ENCODE peak calls at places on chromosomes 12 and 14, in eight cellular contexts. N, M, F, S, L, B, I and K are unnamed samples.

GRCh38 chr12:57461904-57462306 is 2.3 kb downstream of the GLI1 start:
- DNase-seq in B (no peak), N (no peak), I (no peak), M (no peak), F (peak), S (peak), L (no peak), K (peak)

GRCh38 chr12:131673519-131674265 is 37.2 kb upstream of the SFSWAP start:
- DNase-seq in L (no peak), F (peak), I (no peak), S (peak), M (peak), N (no peak), B (no peak), K (peak)

GRCh38 chr14:62885451-62885850 is 159.8 kb downstream of the KCNH5 start:
- DNase-seq in M (no peak), F (peak), I (no peak), N (no peak), B (no peak), S (no peak), L (no peak), K (no peak)

GRCh38 chr14:52458721-52459085 is 93.6 kb downstream of the TXNDC16 start:
- DNase-seq in N (no peak), B (no peak), S (no peak), M (peak), L (no peak), I (no peak), F (peak), K (peak)

GRCh38 chr12:33531261-33531660 is 91.6 kb upstream of the SYT10 start:
- DNase-seq in M (no peak), S (no peak), L (no peak), B (no peak), F (no peak), I (no peak), N (no peak), K (no peak)

GRCh38 chr12:124388679-124389536 is 94.0 kb downstream of the RFLNA start:
- DNase-seq in S (peak), B (peak), N (peak), F (peak), I (peak), M (peak), L (peak), K (peak)

GRCh38 chr12:55715833-55716581 is at the start of gene BLOC1S1:
- DNase-seq in F (peak), S (peak), L (peak), I (peak), M (peak), N (peak), B (peak), K (peak)

GRCh38 chr14:65354131-65354530 is 58.4 kb upstream of the FUT8 start:
- DNase-seq in N (no peak), I (no peak), S (no peak), M (no peak), L (no peak), F (no peak), B (no peak), K (no peak)

GRCh38 chr12:25556136-25556535 is 3.1 kb upstream of the LMNTD1 start:
- DNase-seq in B (no peak), M (no peak), I (no peak), S (no peak), L (no peak), F (no peak), N (no peak), K (no peak)

GRCh38 chr12:93802698-93803097 is 125.5 kb downstream of the CRADD start:
- DNase-seq in M (peak), I (no peak), L (no peak), N (no peak), F (peak), S (no peak), B (no peak), K (peak)

GRCh38 chr12:19066471-19067001 is 63.0 kb upstream of the PLEKHA5 start:
- DNase-seq in B (no peak), S (no peak), M (no peak), N (no peak), F (no peak), I (no peak), L (no peak), K (no peak)

GRCh38 chr12:40016960-40017359 is 88.9 kb downstream of the SLC2A13 start:
- DNase-seq in F (peak), S (no peak), M (no peak), B (no peak), N (no peak), I (no peak), L (no peak), K (peak)

GRCh38 chr12:49885663-49886461 is 17.8 kb downstream of the FAIM2 start:
- DNase-seq in F (no peak), M (no peak), I (no peak), B (no peak), S (no peak), L (no peak), N (no peak), K (no peak)

GRCh38 chr14:77186911-77187648 is 5.5 kb downstream of the TMEM63C start:
- DNase-seq in L (no peak), N (no peak), F (no peak), I (peak), M (peak), B (no peak), S (peak), K (peak)

GRCh38 chr14:20460458-20461229 is 590 bp downstream of the PIP4P1 start:
- DNase-seq in L (no peak), I (no peak), N (peak), F (no peak), M (no peak), B (peak), S (no peak), K (no peak)

GRCh38 chr12:45612044-45612794 is 117.3 kb upstream of the ARID2 start:
- DNase-seq in N (no peak), M (peak), F (peak), S (peak), B (no peak), L (no peak), I (no peak), K (peak)

GRCh38 chr12:121649819-121650353 is 19.6 kb downstream of the MORN3 start:
- DNase-seq in B (no peak), M (no peak), L (no peak), F (no peak), N (no peak), S (no peak), I (no peak), K (no peak)

GRCh38 chr14:69505338-69506240 is 21.1 kb downstream of the PLEKHD1 start:
- DNase-seq in B (no peak), S (peak), N (no peak), L (no peak), I (no peak), M (peak), F (no peak), K (no peak)

GRCh38 chr12:108755481-108755880 is 24.2 kb upstream of the CORO1C start:
- DNase-seq in I (no peak), F (no peak), L (no peak), B (no peak), S (no peak), M (no peak), N (no peak), K (no peak)

GRCh38 chr12:52198454-52199215 is 6.8 kb upstream of the KRT80 start:
- DNase-seq in B (no peak), M (no peak), I (no peak), N (no peak), L (no peak), S (no peak), F (no peak), K (no peak)

GRCh38 chr14:34059037-34059924 is 108.4 kb upstream of the EGLN3 start:
- DNase-seq in M (no peak), B (no peak), N (no peak), F (no peak), L (no peak), S (no peak), I (peak), K (no peak)

GRCh38 chr14:70731447-70732239 is 77.7 kb downstream of the MAP3K9 start:
- DNase-seq in S (no peak), F (no peak), M (no peak), N (no peak), B (no peak), L (no peak), I (peak), K (no peak)

GRCh38 chr12:89451876-89452275 is 72.7 kb downstream of the GALNT4 start:
- DNase-seq in M (peak), B (no peak), S (peak), L (no peak), N (no peak), I (no peak), F (peak), K (peak)

GRCh38 chr12:46519407-46519806 is 146.8 kb upstream of the SLC38A2 start:
- DNase-seq in B (no peak), L (no peak), I (no peak), S (no peak), N (no peak), F (no peak), M (no peak), K (no peak)

GRCh38 chr12:40819427-40820108 is 127.3 kb downstream of the CNTN1 start:
- DNase-seq in B (no peak), M (no peak), S (no peak), F (no peak), I (no peak), N (peak), L (no peak), K (no peak)

GRCh38 chr12:127193341-127193740 is 1073.6 kb upstream of the TMEM132C start:
- DNase-seq in S (no peak), M (no peak), I (no peak), B (no peak), F (no peak), N (no peak), L (no peak), K (no peak)